ENCODE peak calls at places on chromosome 22, in five cellular contexts. N is RCC 7860; V is activated naive CD4-positive, alpha-beta T cell treated with anti-CD3 and anti-CD28 coated beads, Interleukin-2, amount 50 U/mL, for 72 hours; K is left ventricle myocardium inferior; F is activated effector memory CD4-positive, alpha-beta T cell treated with anti-CD3 and anti-CD28 coated beads, Interleukin-2, amount 50 U/mL, for 16 hours. J is an unnamed sample.
A peak's percentile ranks its signal among the peaks of the same experiment; 100 is the strongest.

GRCh38 chr22:21652547-21653545 is 10.7 kb downstream of the SDF2L1 start:
- DNase-seq in F (peak; percentile 61), N (no peak), V (no peak), K (no peak), J (no peak)

GRCh38 chr22:50270302-50271010 is at the start of gene MAPK11:
- DNase-seq in K (peak; percentile 73), V (peak; percentile 77), N (no peak), F (peak; percentile 92), J (no peak)

GRCh38 chr22:31838917-31839316 is 85.1 kb downstream of the DEPDC5 start:
- DNase-seq in V (no peak), N (no peak), K (no peak), F (no peak), J (no peak)

GRCh38 chr22:20951932-20952380 is 15.1 kb upstream of the AIFM3 start:
- DNase-seq in F (no peak), V (no peak), N (no peak), K (no peak), J (no peak)

GRCh38 chr22:19909350-19910179 is 32.0 kb upstream of the COMT start:
- DNase-seq in V (peak; percentile 73), N (peak; percentile 56), K (peak; percentile 85), F (peak; percentile 93), J (peak; percentile 57)

GRCh38 chr22:20993304-20994127 is 8.4 kb downstream of the THAP7 start:
- DNase-seq in K (no peak), F (no peak), N (no peak), V (no peak), J (no peak)

GRCh38 chr22:35126993-35127392 is 61.0 kb downstream of the ISX start:
- DNase-seq in F (no peak), N (no peak), K (no peak), V (no peak), J (no peak)

GRCh38 chr22:24236656-24237055 is 8.2 kb downstream of the GGT5 start:
- DNase-seq in V (no peak), F (no peak), K (no peak), N (no peak), J (no peak)

J was measured in SK-N-MC.